ENCODE peak calls at places on chromosomes 5 and 9, in eight cellular contexts. R, I, J, H, D, W, X and N are unnamed samples.

GRCh38 chr5:135600971-135601381 is 22.2 kb upstream of the CXCL14 start:
- DNase-seq in R (no peak), I (no peak), J (peak), H (no peak), D (peak), W (no peak), X (no peak), N (no peak)

GRCh38 chr5:133519191-133519590 is 93.2 kb downstream of the FSTL4 start:
- DNase-seq in R (no peak), I (no peak), J (no peak), H (no peak), D (no peak), W (no peak), X (no peak), N (no peak)

GRCh38 chr9:113675475-113675941 is 200.6 kb upstream of the ZNF618 start:
- DNase-seq in R (peak), I (peak), J (no peak), H (peak), D (peak), W (no peak), X (no peak), N (peak)

GRCh38 chr5:58902765-58903164 is 319.9 kb downstream of the RAB3C start:
- DNase-seq in R (no peak), I (no peak), J (no peak), H (no peak), D (no peak), W (no peak), X (no peak), N (no peak)

GRCh38 chr5:155094455-155094854 is 80.9 kb downstream of the KIF4B start:
- DNase-seq in R (no peak), I (no peak), J (no peak), H (no peak), D (no peak), W (no peak), X (no peak), N (no peak)

GRCh38 chr5:142296914-142297417 is 27.9 kb downstream of the SPRY4 start:
- DNase-seq in R (no peak), I (peak), J (no peak), H (peak), D (no peak), W (no peak), X (no peak), N (peak)

GRCh38 chr5:112636288-112636731 is 101.4 kb upstream of the APC start:
- DNase-seq in R (no peak), I (no peak), J (no peak), H (no peak), D (no peak), W (no peak), X (no peak), N (no peak)

GRCh38 chr9:87234854-87235253 is 262.8 kb upstream of the DAPK1 start:
- DNase-seq in R (no peak), I (no peak), J (no peak), H (no peak), D (no peak), W (no peak), X (no peak), N (no peak)

GRCh38 chr9:123360161-123361085 is 4.4 kb downstream of the CRB2 start:
- DNase-seq in R (peak), I (no peak), J (peak), H (no peak), D (peak), W (peak), X (peak), N (no peak)

GRCh38 chr9:130227833-130228232 is 37.7 kb upstream of the HMCN2 start:
- DNase-seq in R (no peak), I (no peak), J (no peak), H (no peak), D (no peak), W (no peak), X (no peak), N (no peak)

DNA sequence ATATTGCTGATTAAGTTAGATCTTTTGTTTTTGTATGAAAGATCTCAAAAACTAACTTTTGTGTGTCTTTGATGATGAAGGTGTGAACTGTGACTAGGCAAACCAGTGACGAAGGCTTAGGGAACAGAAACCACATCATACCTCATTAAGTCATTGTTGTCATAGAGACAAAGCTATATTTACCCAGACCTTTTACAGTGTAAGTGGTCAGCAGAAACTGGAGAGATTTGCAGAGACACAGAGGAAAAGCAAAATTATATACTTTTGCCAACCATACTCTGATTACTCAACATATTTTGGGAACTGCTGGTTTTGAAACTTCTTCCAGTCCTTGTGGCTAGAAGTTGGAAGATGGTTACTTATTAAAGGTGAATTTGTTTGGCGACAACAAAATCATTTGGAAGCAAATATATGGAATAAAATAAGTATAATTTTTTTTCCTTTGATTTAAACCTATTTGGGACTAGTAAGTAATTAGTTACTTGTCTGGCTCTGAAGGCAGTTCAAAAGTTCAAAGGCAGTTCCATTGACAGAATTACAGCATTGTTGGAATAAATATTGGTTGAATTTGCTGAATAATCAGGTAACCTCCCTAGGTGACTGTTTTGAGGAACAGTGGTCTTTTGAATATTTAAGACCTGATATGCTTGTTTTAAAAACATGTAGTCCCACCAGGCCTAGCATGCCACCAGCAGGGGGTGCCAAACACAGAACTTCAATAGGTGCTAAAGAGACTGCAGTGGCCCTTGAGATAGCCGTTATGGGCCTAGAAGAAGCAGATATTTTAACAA is 103.8 kb downstream of the RPS23 start:
- DNase-seq in R (peak), I (peak), J (peak), H (no peak), D (peak), W (peak), X (peak), N (peak)
- TF ChIP-seq CTCF in R (peak), I (peak), J (peak), H (peak), D (peak), W (peak), X (peak), N (peak)

DNA sequence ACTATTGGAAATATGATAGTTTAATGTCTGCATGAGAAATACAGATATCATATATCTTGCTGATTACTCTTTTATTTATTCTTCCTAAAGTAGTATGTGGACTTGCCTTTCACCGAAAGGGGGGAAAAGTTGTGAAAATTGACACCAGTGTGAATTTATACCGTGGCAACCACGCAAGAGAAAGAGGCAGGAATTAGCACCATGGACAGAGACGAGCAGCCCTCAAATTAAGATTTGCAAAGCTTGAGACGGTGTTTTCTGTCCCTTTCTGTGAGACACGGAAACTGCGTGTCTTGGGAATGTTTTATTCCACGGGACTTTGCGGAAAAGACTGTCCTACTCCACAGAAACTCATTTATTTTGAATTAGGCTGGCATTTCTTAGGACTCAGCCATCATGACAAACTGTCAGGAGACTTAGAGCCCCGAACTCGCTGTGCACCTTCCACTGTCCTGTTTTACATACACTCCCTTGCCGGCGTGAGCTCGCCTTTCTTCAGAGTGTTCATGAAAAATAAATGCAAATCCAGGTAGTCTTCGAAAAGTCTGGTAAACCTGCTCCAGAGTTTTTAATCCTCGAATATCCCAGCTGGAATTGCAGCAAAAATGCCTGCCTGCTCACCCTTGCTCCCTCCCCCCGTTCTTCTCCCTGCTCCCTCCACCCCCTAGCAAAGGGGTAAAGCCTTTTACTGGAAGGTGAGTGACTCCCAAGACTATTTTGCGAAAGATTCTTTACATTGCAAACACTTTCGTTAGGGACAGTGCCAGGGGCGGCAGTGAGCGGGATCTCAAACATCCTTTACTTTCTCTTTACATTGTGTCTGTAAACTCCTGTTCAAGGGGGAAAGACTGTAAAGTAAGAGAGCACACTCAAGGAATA is 3.8 kb upstream of the ELAVL2 start:
- DNase-seq in R (no peak), I (peak), J (no peak), H (no peak), D (peak), W (no peak), X (no peak), N (peak)
- H3K4me3 ChIP-seq in R (no peak), I (no peak), J (no peak), H (no peak), D (no peak), W (no peak), X (no peak), N (peak)

GRCh38 chr5:147629196-147629595 is 119.3 kb upstream of the DPYSL3 start:
- DNase-seq in R (no peak), I (no peak), J (no peak), H (no peak), D (no peak), W (no peak), X (no peak), N (peak)

GRCh38 chr5:147626494-147626893 is 116.6 kb upstream of the DPYSL3 start:
- DNase-seq in R (no peak), I (no peak), J (no peak), H (no peak), D (no peak), W (no peak), X (no peak), N (no peak)

GRCh38 chr5:147633173-147633572 is 123.3 kb upstream of the DPYSL3 start:
- DNase-seq in R (no peak), I (no peak), J (no peak), H (no peak), D (no peak), W (no peak), X (no peak), N (no peak)

GRCh38 chr5:147631428-147631985 is 121.6 kb upstream of the DPYSL3 start:
- DNase-seq in R (no peak), I (no peak), J (no peak), H (no peak), D (no peak), W (no peak), X (no peak), N (no peak)

DNA sequence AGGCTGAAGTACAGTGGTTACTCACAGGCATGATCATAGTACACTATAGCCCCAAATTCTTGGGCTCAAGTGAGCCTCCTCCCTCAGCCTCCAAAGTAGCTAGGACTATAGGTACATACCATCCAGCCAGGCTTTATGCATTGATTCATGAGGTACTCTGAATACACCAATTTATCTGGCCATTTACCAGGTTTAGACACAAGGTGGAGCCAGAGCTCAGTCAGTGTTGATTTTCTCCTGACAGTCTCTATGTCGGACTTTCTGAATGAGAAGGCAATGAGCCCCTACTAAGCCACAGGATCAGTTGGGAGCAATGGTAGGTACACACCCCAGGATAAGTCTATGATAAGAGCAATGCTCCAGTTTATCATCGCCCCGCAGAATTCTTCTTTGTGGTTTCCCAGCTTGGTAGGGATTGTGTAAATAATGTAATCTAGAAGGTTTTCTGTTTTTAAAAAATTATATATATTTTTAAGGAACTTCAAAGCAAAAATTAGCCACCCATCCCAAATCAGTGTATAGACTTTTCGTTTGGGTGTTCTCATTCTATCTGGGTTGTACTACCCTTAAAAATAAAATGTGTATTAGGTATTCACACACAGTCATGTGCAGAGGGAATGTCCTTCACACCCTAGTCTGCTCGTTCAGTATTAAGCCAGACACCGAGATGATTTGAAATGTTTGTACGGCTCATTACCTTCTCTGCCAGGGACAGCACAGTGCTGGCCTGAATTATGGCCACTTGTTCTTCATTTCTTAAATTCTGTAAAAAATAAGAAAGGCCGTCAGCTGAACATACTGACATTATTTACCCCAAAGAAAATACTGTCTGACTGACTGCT is 118.4 kb upstream of the DPYSL3 start:
- DNase-seq in R (peak), I (peak), J (peak), H (peak), D (peak), W (no peak), X (peak), N (peak)
- TF ChIP-seq CTCF in R (peak), I (peak), J (peak), H (peak), D (peak), W (peak), X (peak), N (peak)

DNA sequence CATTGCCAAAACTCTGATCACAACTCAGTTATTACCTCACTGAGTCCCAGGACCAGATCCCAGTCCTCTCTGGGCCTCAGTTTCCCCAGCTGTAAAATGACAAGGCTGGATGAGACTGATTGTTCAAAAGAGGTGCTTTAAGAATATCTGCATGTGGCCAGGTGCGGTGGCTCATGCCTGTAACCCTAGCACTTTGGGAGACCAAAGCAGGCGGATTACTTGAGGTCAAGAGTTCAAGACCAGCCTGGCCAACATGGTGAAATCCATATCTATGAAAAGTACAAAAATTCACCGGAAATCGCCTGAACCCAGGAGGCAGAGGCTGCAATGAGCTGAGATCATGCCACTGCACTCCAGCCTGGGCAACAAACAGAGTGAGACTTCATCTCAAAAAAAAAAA is 8.3 kb downstream of the ATOX1 start:
- DNase-seq in R (no peak), I (no peak), J (peak), H (no peak), D (no peak), W (no peak), X (no peak), N (no peak)
- H3K4me3 ChIP-seq in R (no peak), I (no peak), J (peak), H (no peak), D (no peak), W (no peak), X (no peak), N (no peak)

DNA sequence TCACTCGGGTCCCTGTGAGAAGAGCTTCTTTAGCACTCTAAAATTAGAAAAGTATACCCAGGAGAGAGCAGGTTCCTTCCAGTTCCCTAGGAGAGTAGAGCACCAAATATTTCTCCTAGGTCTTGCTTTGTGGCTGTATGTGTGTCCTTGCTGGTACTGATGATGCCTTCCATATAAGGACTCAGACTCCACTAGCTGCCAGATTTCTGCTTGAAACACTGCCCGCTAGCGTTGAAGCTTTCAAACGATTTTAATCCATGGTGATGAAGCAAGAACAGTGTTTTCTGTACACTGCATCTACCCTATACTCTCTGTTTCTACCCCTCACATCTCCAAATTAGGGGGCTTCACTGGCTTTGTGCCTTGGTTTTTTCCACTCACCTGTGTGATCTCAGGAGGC is 2.4 kb upstream of the SMC2 start:
- DNase-seq in R (no peak), I (peak), J (no peak), H (peak), D (peak), W (no peak), X (no peak), N (peak)
- TF ChIP-seq CTCF in R (no peak), I (no peak), J (no peak), H (peak), D (no peak), W (peak), X (no peak), N (peak)

DNA sequence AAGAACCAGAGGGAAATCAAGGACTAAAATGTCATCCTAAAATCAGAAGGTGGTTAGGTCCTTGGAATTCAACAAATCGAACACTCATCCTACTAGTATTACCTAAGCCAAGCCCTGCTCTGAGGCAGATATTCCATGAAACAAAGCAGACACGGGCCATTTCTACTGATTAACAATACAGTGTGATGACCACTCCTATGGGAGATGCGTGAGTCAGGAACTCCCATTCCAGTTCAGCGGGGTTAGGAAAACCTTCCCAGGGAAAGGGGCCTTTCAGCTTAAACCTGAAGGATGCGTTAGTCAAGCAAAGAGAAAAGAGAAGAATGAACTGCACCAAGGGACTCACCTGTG is 117.8 kb upstream of the LHFPL2 start:
- DNase-seq in R (no peak), I (no peak), J (no peak), H (no peak), D (no peak), W (no peak), X (no peak), N (no peak)
- H3K4me3 ChIP-seq in R (no peak), I (no peak), J (no peak), H (no peak), D (no peak), W (no peak), X (no peak), N (no peak)

GRCh38 chr9:36542355-36542754 is 30.3 kb upstream of the MELK start:
- DNase-seq in R (no peak), I (no peak), J (no peak), H (no peak), D (no peak), W (no peak), X (no peak), N (no peak)
- TF ChIP-seq CTCF in R (no peak), I (no peak), J (no peak), H (no peak), D (no peak), W (no peak), X (no peak), N (no peak)

GRCh38 chr5:145944328-145944727 is 8.0 kb downstream of the SH3RF2 start:
- DNase-seq in R (peak), I (no peak), J (no peak), H (no peak), D (no peak), W (no peak), X (no peak), N (no peak)
- H3K4me3 ChIP-seq in R (no peak), I (no peak), J (no peak), H (no peak), D (no peak), W (no peak), X (no peak), N (no peak)

GRCh38 chr9:137879566-137880150 is 2.1 kb downstream of the CACNA1B start:
- DNase-seq in R (no peak), I (no peak), J (no peak), H (no peak), D (no peak), W (no peak), X (no peak), N (no peak)

GRCh38 chr9:137880160-137880975 is 2.8 kb downstream of the CACNA1B start:
- DNase-seq in R (no peak), I (no peak), J (no peak), H (no peak), D (peak), W (no peak), X (no peak), N (no peak)

GRCh38 chr9:137878957-137879555 is 1.5 kb downstream of the CACNA1B start:
- DNase-seq in R (no peak), I (no peak), J (no peak), H (no peak), D (no peak), W (no peak), X (no peak), N (no peak)

GRCh38 chr9:137876781-137877386 is 698 bp upstream of the CACNA1B start:
- DNase-seq in R (no peak), I (no peak), J (no peak), H (no peak), D (no peak), W (no peak), X (no peak), N (no peak)

GRCh38 chr9:137878146-137878941 is 762 bp downstream of the CACNA1B start:
- DNase-seq in R (no peak), I (peak), J (no peak), H (no peak), D (no peak), W (no peak), X (no peak), N (peak)
- TF ChIP-seq CTCF in R (no peak), I (no peak), J (no peak), H (no peak), D (no peak), W (no peak), X (no peak), N (no peak)

DNA sequence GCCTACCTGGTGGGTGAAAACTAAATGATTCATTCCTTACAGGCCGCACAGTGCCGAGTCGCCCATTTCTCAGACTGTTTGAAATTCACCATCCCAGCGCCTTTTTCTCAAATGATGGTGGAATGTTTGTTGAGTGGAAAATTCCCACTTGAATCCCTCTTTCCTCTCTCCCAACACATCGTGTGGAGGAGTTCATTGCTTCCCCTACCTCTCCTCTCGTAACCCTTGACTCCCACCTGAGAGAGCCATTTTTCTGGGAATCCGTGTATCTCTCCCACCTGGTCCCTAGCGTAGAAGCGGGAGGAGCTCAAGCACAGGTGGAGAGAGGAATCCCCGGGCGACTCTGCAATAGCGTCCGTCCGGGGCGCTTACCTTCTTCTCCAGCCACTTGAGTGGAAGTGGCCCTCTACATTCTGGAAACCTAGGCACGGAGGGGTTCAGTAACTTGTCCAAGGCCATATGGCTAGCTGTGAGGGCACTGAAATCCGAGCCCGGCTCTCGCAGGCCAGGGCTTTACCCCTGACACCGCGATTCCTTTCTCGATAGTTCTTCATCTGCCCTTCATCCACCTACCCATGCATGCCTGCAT is 661 bp downstream of the OSMR start:
- DNase-seq in R (no peak), I (peak), J (no peak), H (no peak), D (no peak), W (no peak), X (no peak), N (peak)
- H3K4me3 ChIP-seq in R (peak), I (peak), J (no peak), H (peak), D (no peak), W (peak), X (no peak), N (peak)